ENCODE peak calls at places on chromosomes 6 and 20, in ten cellular contexts. E, K, P, F, H, N, V, S, R and U are unnamed samples.

GRCh38 chr20:595330-596308 is 14.5 kb downstream of the TCF15 start:
- DNase-seq in E (no peak), K (no peak), P (peak; percentile 47), F (no peak), H (no peak), N (no peak), V (no peak), S (no peak), R (no peak), U (no peak)

GRCh38 chr20:14979472-14979986 is 642.1 kb upstream of the FLRT3 start:
- DNase-seq in E (no peak), K (no peak), P (no peak), F (no peak), H (no peak), N (no peak), V (no peak), S (no peak), R (no peak), U (no peak)

GRCh38 chr6:30837870-30838269 is 46.4 kb upstream of the DDR1 start:
- DNase-seq in E (no peak), K (no peak), P (no peak), F (no peak), H (no peak), N (no peak), V (no peak), S (no peak), R (no peak), U (no peak)

GRCh38 chr20:34753706-34754461 is 49.7 kb downstream of the TP53INP2 start:
- DNase-seq in E (peak; percentile 24), K (peak; percentile 35), P (peak; percentile 39), F (peak; percentile 68), H (no peak), N (no peak), V (no peak), S (no peak), R (peak; percentile 72), U (peak; percentile 13)

GRCh38 chr20:24441600-24441999 is 27.8 kb upstream of the SYNDIG1 start:
- DNase-seq in E (no peak), K (no peak), P (no peak), F (no peak), H (no peak), N (no peak), V (no peak), S (no peak), R (no peak), U (no peak)

GRCh38 chr20:24949756-24950127 is 673 bp downstream of the CST7 start:
- DNase-seq in E (no peak), K (no peak), P (no peak), F (no peak), H (no peak), N (no peak), V (no peak), S (no peak), R (no peak), U (no peak)

GRCh38 chr20:2708665-2709064 is 16.1 kb downstream of the EBF4 start:
- DNase-seq in E (no peak), K (no peak), P (no peak), F (no peak), H (no peak), N (no peak), V (no peak), S (no peak), R (no peak), U (no peak)

GRCh38 chr20:3203315-3204123 is 963 bp downstream of the DDRGK1 start:
- DNase-seq in E (no peak), K (no peak), P (peak; percentile 56), F (peak; percentile 51), H (peak; percentile 13), N (no peak), V (no peak), S (peak; percentile 61), R (peak; percentile 61), U (peak; percentile 41)

GRCh38 chr6:83193747-83194582 is 808 bp downstream of the RWDD2A start:
- DNase-seq in E (no peak), K (no peak), P (peak; percentile 92), F (peak; percentile 21), H (peak; percentile 10), N (peak; percentile 26), V (peak; percentile 62), S (peak; percentile 40), R (peak; percentile 80), U (peak; percentile 71)

GRCh38 chr20:16360668-16361067 is 212.6 kb downstream of the KIF16B start:
- DNase-seq in E (no peak), K (no peak), P (no peak), F (no peak), H (no peak), N (no peak), V (no peak), S (no peak), R (no peak), U (no peak)

GRCh38 chr6:150167479-150167873 is 24.6 kb downstream of the PPP1R14C start:
- DNase-seq in E (no peak), K (no peak), P (no peak), F (no peak), H (no peak), N (no peak), V (no peak), S (no peak), R (no peak), U (no peak)

GRCh38 chr6:107753778-107754177 is 70.3 kb downstream of the SCML4 start:
- DNase-seq in E (no peak), K (no peak), P (no peak), F (no peak), H (no peak), N (no peak), V (no peak), S (no peak), R (no peak), U (no peak)

GRCh38 chr20:49452011-49452482 is 30.4 kb downstream of the KCNB1 start:
- DNase-seq in E (no peak), K (no peak), P (no peak), F (no peak), H (peak; percentile 47), N (no peak), V (no peak), S (no peak), R (no peak), U (peak; percentile 88)

GRCh38 chr6:31525553-31525931 is 3.2 kb upstream of the MCCD1 start:
- DNase-seq in E (no peak), K (no peak), P (no peak), F (no peak), H (no peak), N (no peak), V (no peak), S (no peak), R (no peak), U (no peak)

GRCh38 chr6:829646-830045 is 136.7 kb upstream of the EXOC2 start:
- DNase-seq in E (no peak), K (no peak), P (peak; percentile 48), F (no peak), H (no peak), N (no peak), V (no peak), S (no peak), R (no peak), U (peak; percentile 41)

GRCh38 chr6:62652692-62653328 is 366.8 kb upstream of the KHDRBS2 start:
- DNase-seq in E (no peak), K (no peak), P (peak; percentile 55), F (peak; percentile 1), H (peak; percentile 43), N (no peak), V (no peak), S (no peak), R (no peak), U (peak; percentile 8)

GRCh38 chr6:97394160-97394748 is 111.2 kb upstream of the MMS22L start:
- DNase-seq in E (peak; percentile 10), K (peak; percentile 10), P (peak; percentile 75), F (peak; percentile 52), H (peak; percentile 77), N (no peak), V (peak; percentile 21), S (peak; percentile 59), R (peak; percentile 58), U (peak; percentile 72)

GRCh38 chr6:22029169-22029568 is 267.7 kb downstream of the PRL start:
- DNase-seq in E (no peak), K (peak; percentile 21), P (no peak), F (peak; percentile 54), H (peak; percentile 35), N (no peak), V (no peak), S (no peak), R (no peak), U (peak; percentile 83)

GRCh38 chr20:54793270-54793992 is 318.0 kb downstream of the DOK5 start:
- DNase-seq in E (no peak), K (no peak), P (no peak), F (no peak), H (no peak), N (no peak), V (no peak), S (no peak), R (no peak), U (no peak)

GRCh38 chr6:166661329-166661728 is 34.3 kb upstream of the RPS6KA2 start:
- DNase-seq in E (no peak), K (no peak), P (no peak), F (no peak), H (no peak), N (no peak), V (no peak), S (no peak), R (no peak), U (no peak)

GRCh38 chr6:110355727-110356126 is 2.4 kb downstream of the METTL24 start:
- DNase-seq in E (no peak), K (no peak), P (peak; percentile 55), F (no peak), H (no peak), N (no peak), V (no peak), S (no peak), R (no peak), U (no peak)

GRCh38 chr6:112780498-112781096 is 433.5 kb downstream of the RFPL4B start:
- DNase-seq in E (peak; percentile 54), K (peak; percentile 33), P (peak; percentile 88), F (peak; percentile 81), H (peak; percentile 92), N (no peak), V (peak; percentile 66), S (peak; percentile 76), R (peak; percentile 54), U (peak; percentile 90)

GRCh38 chr6:127737009-127737486 is 160.1 kb downstream of the C6orf58 start:
- DNase-seq in E (peak; percentile 40), K (peak; percentile 18), P (peak; percentile 84), F (peak; percentile 75), H (peak; percentile 84), N (peak; percentile 46), V (no peak), S (peak; percentile 79), R (peak; percentile 64), U (peak; percentile 84)

GRCh38 chr6:7542065-7542877 is 800 bp downstream of the DSP start:
- DNase-seq in E (no peak), K (no peak), P (peak; percentile 82), F (no peak), H (no peak), N (no peak), V (peak; percentile 30), S (peak; percentile 33), R (peak; percentile 49), U (peak; percentile 42)

GRCh38 chr6:30264731-30265130 is 51.5 kb upstream of the TRIM26 start:
- DNase-seq in E (no peak), K (peak; percentile 30), P (no peak), F (peak; percentile 74), H (peak; percentile 48), N (no peak), V (no peak), S (no peak), R (peak; percentile 30), U (peak; percentile 72)

GRCh38 chr6:2738373-2738979 is 12.2 kb downstream of the MYLK4 start:
- DNase-seq in E (peak; percentile 20), K (no peak), P (peak; percentile 81), F (peak; percentile 62), H (peak; percentile 72), N (peak; percentile 61), V (peak; percentile 34), S (peak; percentile 61), R (peak; percentile 67), U (peak; percentile 80)

GRCh38 chr20:63531686-63532448 is 5.3 kb downstream of the PTK6 start:
- DNase-seq in E (no peak), K (no peak), P (no peak), F (no peak), H (no peak), N (no peak), V (peak; percentile 8), S (no peak), R (no peak), U (no peak)